ENCODE peak calls at places on chromosome 7, in six cellular contexts. B, I, U, V, R and J are unnamed samples.

GRCh38 chr7:6117533-6117932 is 86.4 kb downstream of the ANKRD61 start:
- DNase-seq in B (no peak), I (no peak), U (no peak), V (no peak), R (no peak), J (no peak)

GRCh38 chr7:69334706-69335105 is 263.6 kb upstream of the AUTS2 start:
- DNase-seq in B (no peak), I (no peak), U (peak), V (no peak), R (no peak), J (no peak)

GRCh38 chr7:120919466-120919865 is 31.1 kb upstream of the ING3 start:
- DNase-seq in B (no peak), I (no peak), U (no peak), V (no peak), R (no peak), J (no peak)

GRCh38 chr7:24971333-24972165 is 8.4 kb downstream of the OSBPL3 start:
- DNase-seq in B (peak), I (no peak), U (peak), V (no peak), R (no peak), J (no peak)

GRCh38 chr7:120987280-120987679 is 1.2 kb upstream of the CPED1 start:
- DNase-seq in B (no peak), I (no peak), U (no peak), V (no peak), R (no peak), J (no peak)

GRCh38 chr7:55552320-55553086 is 19.8 kb downstream of the VOPP1 start:
- DNase-seq in B (peak), I (peak), U (no peak), V (no peak), R (no peak), J (no peak)

GRCh38 chr7:47576031-47576908 is 5.6 kb downstream of the TNS3 start:
- DNase-seq in B (peak), I (peak), U (peak), V (no peak), R (no peak), J (no peak)

GRCh38 chr7:50564630-50565558 is at the start of gene DDC:
- DNase-seq in B (no peak), I (no peak), U (no peak), V (no peak), R (no peak), J (no peak)

GRCh38 chr7:28354601-28355062 is 57.7 kb upstream of the CREB5 start:
- DNase-seq in B (peak), I (no peak), U (peak), V (no peak), R (no peak), J (no peak)